ENCODE peak calls at places on chromosome 9, in five cellular contexts. I is A549, P is HepG2, V is GM12878, A is K562. M is an unnamed sample.
A peak's percentile ranks its signal among the peaks of the same experiment; 100 is the strongest.

GRCh38 chr9:129584136-129584535 is 36.8 kb downstream of the C9orf50 start:
- DNase-seq in I (peak; percentile 86), P (peak; percentile 82), V (peak; percentile 76), A (peak; percentile 90), M (peak; percentile 87)

GRCh38 chr9:13534006-13534405 is 254.5 kb upstream of the MPDZ start:
- DNase-seq in I (no peak), P (no peak), V (no peak), A (no peak), M (no peak)

GRCh38 chr9:127174386-127175318 is 52.2 kb upstream of the ANGPTL2 start:
- DNase-seq in I (no peak), P (no peak), V (no peak), A (no peak), M (no peak)

GRCh38 chr9:133184971-133185370 is 21.3 kb upstream of the GBGT1 start:
- DNase-seq in I (peak; percentile 76), P (peak; percentile 64), V (no peak), A (peak; percentile 69), M (peak; percentile 83)

GRCh38 chr9:77649109-77649812 is 1.1 kb upstream of the GNA14 start:
- DNase-seq in I (peak; percentile 32), P (peak; percentile 19), V (no peak), A (no peak), M (peak; percentile 66)

GRCh38 chr9:8292657-8293056 is 493.1 kb upstream of the DMAC1 start:
- DNase-seq in I (no peak), P (no peak), V (no peak), A (no peak), M (no peak)

GRCh38 chr9:126502417-126503332 is 111.1 kb upstream of the LMX1B start:
- DNase-seq in I (no peak), P (no peak), V (no peak), A (peak; percentile 22), M (no peak)

GRCh38 chr9:127307802-127308201 is 43.2 kb downstream of the GARNL3 start:
- DNase-seq in I (no peak), P (no peak), V (no peak), A (no peak), M (no peak)

GRCh38 chr9:136019041-136019680 is 58.0 kb upstream of the UBAC1 start:
- DNase-seq in I (no peak), P (no peak), V (no peak), A (no peak), M (no peak)

GRCh38 chr9:33695299-33695698 is 100.1 kb upstream of the PRSS3 start:
- DNase-seq in I (no peak), P (no peak), V (no peak), A (no peak), M (no peak)

GRCh38 chr9:76571288-76572204 is 112.6 kb downstream of the GCNT1 start:
- DNase-seq in I (no peak), P (no peak), V (peak; percentile 53), A (no peak), M (peak; percentile 79)

GRCh38 chr9:20092560-20092959 is 303.7 kb upstream of the SLC24A2 start:
- DNase-seq in I (no peak), P (no peak), V (no peak), A (no peak), M (no peak)

GRCh38 chr9:93304574-93305496 is 120.9 kb downstream of the WNK2 start:
- DNase-seq in I (peak; percentile 60), P (peak; percentile 72), V (no peak), A (peak; percentile 43), M (peak; percentile 42)

GRCh38 chr9:93305497-93306020 is 121.6 kb downstream of the WNK2 start:
- DNase-seq in I (no peak), P (no peak), V (no peak), A (no peak), M (no peak)

GRCh38 chr9:93302586-93303257 is 118.8 kb downstream of the WNK2 start:
- DNase-seq in I (peak; percentile 73), P (peak; percentile 73), V (no peak), A (peak; percentile 55), M (peak; percentile 79)

GRCh38 chr9:93303258-93303771 is 119.4 kb downstream of the WNK2 start:
- DNase-seq in I (no peak), P (no peak), V (no peak), A (no peak), M (no peak)

GRCh38 chr9:93303806-93304573 is 120.1 kb downstream of the WNK2 start:
- DNase-seq in I (no peak), P (no peak), V (no peak), A (no peak), M (no peak)
- TF ChIP-seq MYC in I (no peak), P (no peak), V (no peak), A (no peak), M (no peak)

GRCh38 chr9:90095682-90096081 is 490.9 kb downstream of the GADD45G start:
- DNase-seq in I (no peak), P (no peak), V (no peak), A (no peak), M (peak; percentile 4)
- TF ChIP-seq MAX in I (no peak), P (no peak), V (no peak), A (no peak), M (no peak)

GRCh38 chr9:134863306-134863902 is 17.2 kb upstream of the FCN2 start:
- DNase-seq in I (no peak), P (no peak), V (no peak), A (no peak), M (no peak)
- TF ChIP-seq MYC in I (no peak), P (no peak), V (no peak), A (no peak), M (no peak)

GRCh38 chr9:138011951-138012500 is 134.4 kb downstream of the CACNA1B start:
- DNase-seq in I (no peak), P (no peak), V (no peak), A (no peak), M (no peak)

GRCh38 chr9:138010861-138011260 is 133.3 kb downstream of the CACNA1B start:
- DNase-seq in I (no peak), P (no peak), V (no peak), A (no peak), M (no peak)

GRCh38 chr9:138009456-138010273 is 132.1 kb downstream of the CACNA1B start:
- DNase-seq in I (no peak), P (no peak), V (no peak), A (no peak), M (no peak)

GRCh38 chr9:138009016-138009415 is 131.4 kb downstream of the CACNA1B start:
- DNase-seq in I (no peak), P (no peak), V (no peak), A (no peak), M (no peak)

GRCh38 chr9:138010274-138010800 is 132.8 kb downstream of the CACNA1B start:
- DNase-seq in I (no peak), P (no peak), V (no peak), A (no peak), M (no peak)
- TF ChIP-seq MAX in I (no peak), P (no peak), V (no peak), A (no peak), M (no peak)